ENCODE peak calls at places on chromosomes 12 and 14, in seven cellular contexts. E is hepatocyte, P is MM.1S, K is GM23338, S is HCT116, D is H9, V is fibroblast of lung. J is an unnamed sample. For H4K20me1 and H3K4me1, the result is how much of the 10 kb centered on the place peaks cover.

GRCh38 chr12:78403681-78404080 is 460.9 kb upstream of the SYT1 start:
- DNase-seq in E (no peak), P (no peak), K (no peak), S (no peak), D (no peak), V (peak), J (no peak)

GRCh38 chr12:18217981-18218380 is 43.3 kb upstream of the PIK3C2G start:
- DNase-seq in E (no peak), P (no peak), K (no peak), S (no peak), D (no peak), V (peak), J (no peak)

GRCh38 chr12:24905431-24905830 is 43.5 kb downstream of the BCAT1 start:
- DNase-seq in E (no peak), P (no peak), K (no peak), S (no peak), D (no peak), V (peak), J (no peak)

GRCh38 chr12:54977857-54978256 is 6.7 kb downstream of the TESPA1 start:
- DNase-seq in E (no peak), P (no peak), K (no peak), S (no peak), D (no peak), V (no peak), J (no peak)

GRCh38 chr14:97709552-97709951 is 912.4 kb downstream of the VRK1 start:
- DNase-seq in E (no peak), P (no peak), K (no peak), S (no peak), D (no peak), V (no peak), J (no peak)

GRCh38 chr14:92014014-92014413 is 25.8 kb downstream of the TRIP11 start:
- DNase-seq in E (no peak), P (no peak), K (no peak), S (no peak), D (no peak), V (no peak), J (no peak)

GRCh38 chr12:98416845-98417244 is 98.5 kb upstream of the TMPO start:
- DNase-seq in E (no peak), P (no peak), K (peak), S (no peak), D (no peak), V (peak), J (no peak)

GRCh38 chr12:106128526-106129430 is 10.0 kb downstream of the NUAK1 start:
- DNase-seq in E (no peak), P (no peak), K (peak), S (no peak), D (peak), V (no peak), J (no peak)

GRCh38 chr14:61368061-61368710 is 46.8 kb downstream of the PRKCH start:
- DNase-seq in E (no peak), P (no peak), K (no peak), S (no peak), D (no peak), V (no peak), J (peak)

GRCh38 chr14:21352587-21352986 is 31.2 kb downstream of the SUPT16H start:
- DNase-seq in E (no peak), P (no peak), K (no peak), S (no peak), D (no peak), V (no peak), J (no peak)

GRCh38 chr12:114671664-114672476 is 12.1 kb downstream of the TBX3 start:
- DNase-seq in E (peak), P (no peak), K (peak), S (no peak), D (peak), V (no peak), J (no peak)

GRCh38 chr14:72792051-72792788 is 101.7 kb downstream of the DPF3 start:
- DNase-seq in E (no peak), P (no peak), K (no peak), S (no peak), D (peak), V (peak), J (no peak)

GRCh38 chr14:96105921-96106441 is 66.8 kb downstream of the C14orf132 start:
- DNase-seq in E (no peak), P (no peak), K (no peak), S (no peak), D (no peak), V (peak), J (no peak)

GRCh38 chr12:56130876-56131275 is 2.8 kb downstream of the ESYT1 start:
- DNase-seq in E (no peak), P (no peak), K (no peak), S (no peak), D (no peak), V (no peak), J (peak)

GRCh38 chr12:52267699-52268098 is 6.7 kb upstream of the KRT86 start:
- DNase-seq in E (no peak), P (no peak), K (no peak), S (no peak), D (no peak), V (no peak), J (no peak)
- H4K20me1 ChIP-seq in E (under half), P (under half), K (under half), S (under half), D (under half), V (under half), J (under half)

GRCh38 chr14:68932686-68933085 is 46.4 kb downstream of the ACTN1 start:
- DNase-seq in E (no peak), P (no peak), K (no peak), S (no peak), D (no peak), V (no peak), J (no peak)
- H3K4me1 ChIP-seq in E (under half), P (under half), K (under half), S (under half), D (under half), V (under half), J (under half)

DNA sequence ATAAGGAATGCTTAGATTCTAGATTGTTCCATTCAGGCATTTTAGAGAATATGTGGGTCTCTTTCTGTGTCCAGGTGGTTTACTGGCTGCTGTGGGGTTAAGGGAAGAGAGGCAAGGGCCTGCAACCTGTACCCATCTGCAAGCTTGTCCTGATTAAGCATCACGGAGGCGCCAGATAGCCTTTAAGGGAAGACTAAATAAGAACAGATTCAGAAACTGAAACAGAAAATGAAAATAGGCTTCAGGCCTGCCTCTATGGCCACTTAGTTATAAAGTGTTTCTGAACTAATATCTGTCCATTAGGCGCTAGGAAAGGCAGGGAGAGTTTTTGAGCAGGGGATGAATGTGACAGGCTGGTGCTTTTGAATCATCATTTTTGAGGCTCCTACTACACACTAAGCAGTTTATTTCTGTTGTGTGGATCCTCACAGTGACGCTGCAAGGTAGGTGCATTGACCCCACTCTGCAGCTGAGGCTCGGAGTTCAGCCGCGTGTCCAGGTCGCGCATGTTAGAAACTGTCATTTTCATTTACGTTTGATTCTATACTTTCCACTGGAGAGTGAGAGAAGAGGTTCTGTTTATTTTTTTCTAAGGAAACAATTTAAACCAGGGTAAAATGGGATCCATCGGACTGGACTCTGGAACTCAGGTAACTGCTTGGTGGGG is 47.4 kb downstream of the SLC6A12 start:
- DNase-seq in E (no peak), P (peak), K (no peak), S (no peak), D (no peak), V (no peak), J (no peak)
- H3K4me2 ChIP-seq in E (peak), P (peak), K (no peak), S (no peak), D (no peak), V (no peak), J (no peak)

GRCh38 chr12:132147423-132148367 is 3.4 kb downstream of the NOC4L start:
- DNase-seq in E (no peak), P (no peak), K (no peak), S (no peak), D (no peak), V (no peak), J (no peak)
- H4K20me1 ChIP-seq in E (under half), P (under half), K (under half), S (under half), D (under half), V (under half), J (under half)

DNA sequence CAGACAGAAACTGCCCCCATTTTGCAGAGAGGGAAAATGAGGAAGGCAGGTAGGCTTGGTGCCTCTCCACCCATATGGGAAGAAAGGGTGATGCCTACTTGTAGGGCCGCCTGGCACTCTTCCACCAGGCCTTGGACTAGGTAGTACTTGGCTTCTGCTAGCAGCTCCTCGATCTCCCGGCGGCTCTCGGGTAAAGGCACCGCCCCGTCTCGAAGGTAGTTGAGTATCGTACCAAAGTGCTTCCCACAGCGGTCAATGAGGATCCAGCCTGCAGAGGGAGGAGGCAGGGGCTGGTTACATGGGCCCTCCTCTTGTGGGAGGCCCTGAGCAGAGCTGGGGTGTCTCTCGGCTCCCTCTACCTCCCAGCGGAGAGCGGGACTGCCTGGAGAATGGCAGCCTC is 16.6 kb downstream of the KCTD10 start:
- DNase-seq in E (no peak), P (no peak), K (no peak), S (no peak), D (no peak), V (no peak), J (no peak)
- H3K4me1 ChIP-seq in E (half or more), P (under half), K (half or more), S (under half), D (under half), V (half or more), J (half or more)

DNA sequence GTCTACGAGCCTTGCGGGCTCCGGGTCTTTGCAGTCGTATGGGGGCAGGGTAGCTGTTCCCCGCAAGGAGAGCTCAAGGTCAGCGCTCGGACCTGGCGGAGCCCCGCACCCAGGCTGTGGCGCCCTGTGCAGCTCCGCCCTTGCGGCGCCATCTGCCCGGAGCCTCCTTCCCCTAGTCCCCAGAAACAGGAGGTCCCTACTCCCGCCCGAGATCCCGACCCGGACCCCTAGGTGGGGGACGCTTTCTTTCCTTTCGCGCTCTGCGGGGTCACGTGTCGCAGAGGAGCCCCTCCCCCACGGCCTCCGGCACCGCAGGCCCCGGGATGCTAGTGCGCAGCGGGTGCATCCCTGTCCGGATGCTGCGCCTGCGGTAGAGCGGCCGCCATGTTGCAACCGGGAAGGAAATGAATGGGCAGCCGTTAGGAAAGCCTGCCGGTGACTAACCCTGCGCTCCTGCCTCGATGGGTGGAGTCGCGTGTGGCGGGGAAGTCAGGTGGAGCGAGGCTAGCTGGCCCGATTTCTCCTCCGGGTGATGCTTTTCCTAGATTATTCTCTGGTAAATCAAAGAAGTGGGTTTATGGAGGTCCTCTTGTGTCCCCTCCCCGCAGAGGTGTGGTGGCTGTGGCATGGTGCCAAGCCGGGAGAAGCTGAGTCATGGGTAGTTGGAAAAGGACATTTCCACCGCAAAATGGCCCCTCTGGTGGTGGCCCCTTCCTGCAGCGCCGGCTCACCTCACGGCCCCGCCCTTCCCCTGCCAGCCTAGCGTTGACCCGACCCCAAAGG is 788 bp downstream of the GAPDH start:
- DNase-seq in E (peak), P (peak), K (peak), S (no peak), D (peak), V (peak), J (peak)
- H3K4me2 ChIP-seq in E (peak), P (peak), K (peak), S (peak), D (peak), V (peak), J (peak)

GRCh38 chr12:43294881-43295280 is 257.1 kb downstream of the ADAMTS20 start:
- DNase-seq in E (no peak), P (no peak), K (no peak), S (no peak), D (no peak), V (peak), J (no peak)
- H4K20me1 ChIP-seq in E (under half), P (under half), K (under half), S (under half), D (under half), V (under half), J (under half)

DNA sequence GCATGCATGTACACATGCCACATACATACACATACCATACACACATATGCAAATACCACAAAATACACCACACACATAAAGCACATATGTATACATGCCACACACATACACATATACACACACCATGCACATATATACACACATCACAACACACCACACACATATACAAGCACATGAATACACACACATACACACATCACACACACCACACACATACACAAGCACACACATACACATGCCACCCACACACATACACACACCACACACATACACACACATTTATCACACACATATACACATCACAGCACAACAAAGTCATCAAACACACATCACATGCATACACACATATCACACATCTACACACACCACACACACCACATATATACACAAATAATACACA is 1108.5 kb downstream of the GALC start:
- DNase-seq in E (no peak), P (no peak), K (no peak), S (no peak), D (no peak), V (no peak), J (no peak)
- H3K4me1 ChIP-seq in E (under half), P (under half), K (under half), S (under half), D (under half), V (under half), J (under half)

J was measured in PC-9.